ENCODE peak calls at places on chromosomes 13 and 19, in seven cellular contexts. One of them, this sample, is unnamed.
A peak's percentile ranks its signal among the peaks of the same experiment; 100 is the strongest.

GRCh38 chr19:33203529-33203928 is 9.4 kb downstream of the LRP3 start:
- DNase-seq in IMR-90: no peak
- DNase-seq in HepG2: no peak
- DNase-seq in neuronal stem cell: no peak
- DNase-seq in fibroblast of lung: no peak
- DNase-seq in H9: no peak
- DNase-seq in GM23248: no peak
- DNase-seq in this sample: no peak

GRCh38 chr13:110245421-110245899 is 61.5 kb downstream of the COL4A1 start:
- DNase-seq in IMR-90: peak; percentile 76
- DNase-seq in HepG2: no peak
- DNase-seq in neuronal stem cell: no peak
- DNase-seq in fibroblast of lung: peak; percentile 72
- DNase-seq in H9: no peak
- DNase-seq in GM23248: peak; percentile 68
- DNase-seq in this sample: no peak

GRCh38 chr13:64234255-64234654 is 2818.6 kb upstream of the PCDH20 start:
- DNase-seq in IMR-90: peak; percentile 65
- DNase-seq in HepG2: no peak
- DNase-seq in neuronal stem cell: no peak
- DNase-seq in fibroblast of lung: peak; percentile 89
- DNase-seq in H9: no peak
- DNase-seq in GM23248: no peak
- DNase-seq in this sample: no peak

GRCh38 chr13:95267662-95268369 is 33.4 kb downstream of the ABCC4 start:
- DNase-seq in IMR-90: peak; percentile 96
- DNase-seq in HepG2: peak; percentile 45
- DNase-seq in neuronal stem cell: no peak
- DNase-seq in fibroblast of lung: peak; percentile 91
- DNase-seq in H9: no peak
- DNase-seq in GM23248: peak; percentile 68
- DNase-seq in this sample: no peak

GRCh38 chr19:13022859-13023636 is 27.8 kb downstream of the NFIX start:
- DNase-seq in IMR-90: peak; percentile 95
- DNase-seq in HepG2: peak; percentile 79
- DNase-seq in neuronal stem cell: no peak
- DNase-seq in fibroblast of lung: peak; percentile 98
- DNase-seq in H9: peak; percentile 64
- DNase-seq in GM23248: peak; percentile 96
- DNase-seq in this sample: peak; percentile 77

GRCh38 chr13:46743191-46743590 is 53.8 kb downstream of the ESD start:
- DNase-seq in IMR-90: peak; percentile 31
- DNase-seq in HepG2: no peak
- DNase-seq in neuronal stem cell: no peak
- DNase-seq in fibroblast of lung: peak; percentile 61
- DNase-seq in H9: no peak
- DNase-seq in GM23248: no peak
- DNase-seq in this sample: no peak

GRCh38 chr13:102710261-102710679 is 15.4 kb upstream of the METTL21C start:
- DNase-seq in IMR-90: peak; percentile 13
- DNase-seq in HepG2: no peak
- DNase-seq in neuronal stem cell: no peak
- DNase-seq in fibroblast of lung: peak; percentile 51
- DNase-seq in H9: no peak
- DNase-seq in GM23248: peak; percentile 85
- DNase-seq in this sample: no peak

GRCh38 chr13:47420012-47420411 is 523.2 kb upstream of the HTR2A start:
- DNase-seq in IMR-90: peak; percentile 14
- DNase-seq in HepG2: no peak
- DNase-seq in neuronal stem cell: no peak
- DNase-seq in fibroblast of lung: no peak
- DNase-seq in H9: no peak
- DNase-seq in GM23248: peak; percentile 36
- DNase-seq in this sample: no peak

GRCh38 chr13:65613004-65613403 is 1617.1 kb downstream of the PCDH9 start:
- DNase-seq in IMR-90: no peak
- DNase-seq in HepG2: peak; percentile 2
- DNase-seq in neuronal stem cell: no peak
- DNase-seq in fibroblast of lung: no peak
- DNase-seq in H9: peak; percentile 33
- DNase-seq in GM23248: no peak
- DNase-seq in this sample: peak; percentile 7

GRCh38 chr13:37068962-37069361 is 9.5 kb upstream of the SUPT20H start:
- DNase-seq in IMR-90: peak; percentile 30
- DNase-seq in HepG2: no peak
- DNase-seq in neuronal stem cell: no peak
- DNase-seq in fibroblast of lung: peak; percentile 12
- DNase-seq in H9: no peak
- DNase-seq in GM23248: peak; percentile 44
- DNase-seq in this sample: no peak

DNA sequence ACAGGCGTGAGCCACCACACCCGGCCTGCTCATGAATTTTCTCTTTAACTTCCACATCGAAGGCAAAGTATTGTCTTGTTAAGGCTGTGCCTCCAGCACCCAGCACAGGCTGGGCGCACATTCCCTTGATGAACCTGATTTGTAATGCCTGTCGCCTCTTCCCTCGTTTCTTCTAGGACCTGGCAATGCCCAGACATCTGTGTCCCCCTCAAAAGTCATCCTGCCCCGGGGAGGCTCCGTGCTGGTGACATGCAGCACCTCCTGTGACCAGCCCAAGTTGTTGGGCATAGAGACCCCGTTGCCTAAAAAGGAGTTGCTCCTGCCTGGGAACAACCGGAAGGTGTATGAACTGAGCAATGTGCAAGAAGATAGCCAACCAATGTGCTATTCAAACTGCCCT is 3.7 kb downstream of the ICAM1 start:
- DNase-seq in IMR-90: no peak
- DNase-seq in HepG2: no peak
- DNase-seq in neuronal stem cell: no peak
- DNase-seq in fibroblast of lung: no peak
- DNase-seq in H9: no peak
- DNase-seq in GM23248: no peak
- DNase-seq in this sample: no peak
- H3K4me1 ChIP-seq in IMR-90: peaks cover 8% of the 10 kb centered on the region
- H3K4me1 ChIP-seq in HepG2: peaks cover 42% of the 10 kb centered on the region
- H3K4me1 ChIP-seq in neuronal stem cell: peaks cover 16% of the 10 kb centered on the region
- H3K4me1 ChIP-seq in fibroblast of lung: peaks cover 7% of the 10 kb centered on the region
- H3K4me1 ChIP-seq in H9: no peaks in the 10 kb centered on the region
- H3K4me1 ChIP-seq in GM23248: no peaks in the 10 kb centered on the region
- H3K4me1 ChIP-seq in this sample: no peaks in the 10 kb centered on the region

DNA sequence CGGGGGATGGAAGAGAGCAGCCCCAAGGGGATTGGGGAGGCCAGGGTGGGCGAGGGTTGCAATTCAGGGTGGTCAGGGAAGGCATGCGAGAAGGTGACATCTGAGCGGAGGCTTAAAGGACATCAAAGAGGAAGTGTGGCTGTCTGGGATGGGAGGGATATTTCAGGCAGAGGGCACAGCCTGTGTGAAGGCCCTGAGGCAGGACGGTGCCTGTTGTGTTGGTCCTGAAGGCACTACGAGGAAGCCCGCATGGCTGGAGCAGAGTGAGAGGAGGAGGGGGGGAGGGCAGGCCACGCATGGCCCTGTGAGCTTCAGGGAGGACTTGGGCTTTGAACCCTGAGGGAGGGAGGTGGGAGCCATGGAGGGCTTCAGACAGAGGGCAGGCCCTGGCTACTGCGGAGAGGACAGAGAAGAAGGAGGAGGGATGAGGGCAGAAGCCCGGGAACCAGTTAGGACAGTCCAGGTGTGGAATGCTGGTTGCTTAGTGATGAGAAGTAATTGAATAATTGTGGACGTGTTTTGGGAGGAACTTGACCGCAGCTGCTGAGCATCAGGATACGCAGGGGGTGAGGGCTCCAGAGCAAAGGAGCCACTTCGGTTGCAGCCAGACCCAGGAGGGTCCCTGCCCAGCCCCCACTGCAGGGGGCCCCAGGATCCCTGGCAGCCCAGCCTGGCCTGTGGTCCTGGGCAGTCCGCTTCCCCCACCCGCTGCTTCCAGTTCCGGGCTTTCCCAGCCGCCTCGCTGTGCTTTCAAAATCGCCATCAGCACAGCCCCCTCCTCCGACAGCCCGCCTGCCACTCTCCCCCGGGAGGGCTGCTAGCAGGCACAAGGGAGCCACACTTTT is 6.2 kb downstream of the TLE6 start:
- DNase-seq in IMR-90: peak; percentile 7
- DNase-seq in HepG2: no peak
- DNase-seq in neuronal stem cell: no peak
- DNase-seq in fibroblast of lung: peak; percentile 78
- DNase-seq in H9: peak; percentile 92
- DNase-seq in GM23248: peak; percentile 56
- DNase-seq in this sample: peak; percentile 92
- H2AFZ ChIP-seq in IMR-90: peak overlapping the region; percentile 88
- H2AFZ ChIP-seq in HepG2: no peak overlapping the region
- H2AFZ ChIP-seq in neuronal stem cell: peak overlapping the region; percentile 84
- H2AFZ ChIP-seq in fibroblast of lung: peak overlapping the region; percentile 65
- H2AFZ ChIP-seq in H9: no peak overlapping the region
- H2AFZ ChIP-seq in GM23248: peak overlapping the region; percentile 60
- H2AFZ ChIP-seq in this sample: no peak overlapping the region

GRCh38 chr19:46955813-46956371 is 63.7 kb upstream of the NPAS1 start:
- DNase-seq in IMR-90: no peak
- DNase-seq in HepG2: no peak
- DNase-seq in neuronal stem cell: no peak
- DNase-seq in fibroblast of lung: no peak
- DNase-seq in H9: no peak
- DNase-seq in GM23248: no peak
- DNase-seq in this sample: no peak

GRCh38 chr19:46954502-46955004 is 65.1 kb upstream of the NPAS1 start:
- DNase-seq in IMR-90: no peak
- DNase-seq in HepG2: peak; percentile 92
- DNase-seq in neuronal stem cell: no peak
- DNase-seq in fibroblast of lung: no peak
- DNase-seq in H9: no peak
- DNase-seq in GM23248: no peak
- DNase-seq in this sample: no peak

GRCh38 chr19:46953955-46954501 is 65.6 kb upstream of the NPAS1 start:
- DNase-seq in IMR-90: no peak
- DNase-seq in HepG2: peak; percentile 30
- DNase-seq in neuronal stem cell: no peak
- DNase-seq in fibroblast of lung: no peak
- DNase-seq in H9: no peak
- DNase-seq in GM23248: no peak
- DNase-seq in this sample: no peak

GRCh38 chr19:46952874-46953273 is 66.8 kb upstream of the NPAS1 start:
- DNase-seq in IMR-90: no peak
- DNase-seq in HepG2: no peak
- DNase-seq in neuronal stem cell: no peak
- DNase-seq in fibroblast of lung: no peak
- DNase-seq in H9: no peak
- DNase-seq in GM23248: no peak
- DNase-seq in this sample: no peak

GRCh38 chr19:46955114-46955812 is 64.4 kb upstream of the NPAS1 start:
- DNase-seq in IMR-90: peak; percentile 52
- DNase-seq in HepG2: peak; percentile 27
- DNase-seq in neuronal stem cell: no peak
- DNase-seq in fibroblast of lung: peak; percentile 69
- DNase-seq in H9: no peak
- DNase-seq in GM23248: peak; percentile 74
- DNase-seq in this sample: no peak
- H3K4me1 ChIP-seq in IMR-90: peaks cover 33% of the 10 kb centered on the region
- H3K4me1 ChIP-seq in HepG2: peaks cover 96% of the 10 kb centered on the region
- H3K4me1 ChIP-seq in neuronal stem cell: no peaks in the 10 kb centered on the region
- H3K4me1 ChIP-seq in fibroblast of lung: peaks cover 20% of the 10 kb centered on the region
- H3K4me1 ChIP-seq in H9: no peaks in the 10 kb centered on the region
- H3K4me1 ChIP-seq in GM23248: peaks cover 50% of the 10 kb centered on the region
- H3K4me1 ChIP-seq in this sample: peaks cover 9% of the 10 kb centered on the region

GRCh38 chr19:34984287-34984686 is 15.8 kb upstream of the GRAMD1A start:
- DNase-seq in IMR-90: no peak
- DNase-seq in HepG2: no peak
- DNase-seq in neuronal stem cell: no peak
- DNase-seq in fibroblast of lung: no peak
- DNase-seq in H9: no peak
- DNase-seq in GM23248: no peak
- DNase-seq in this sample: no peak

GRCh38 chr19:34983786-34984185 is 16.3 kb upstream of the GRAMD1A start:
- DNase-seq in IMR-90: no peak
- DNase-seq in HepG2: no peak
- DNase-seq in neuronal stem cell: no peak
- DNase-seq in fibroblast of lung: no peak
- DNase-seq in H9: no peak
- DNase-seq in GM23248: no peak
- DNase-seq in this sample: no peak

GRCh38 chr19:34979819-34980640 is 16.0 kb upstream of the ZNF792 start:
- DNase-seq in IMR-90: no peak
- DNase-seq in HepG2: no peak
- DNase-seq in neuronal stem cell: no peak
- DNase-seq in fibroblast of lung: no peak
- DNase-seq in H9: no peak
- DNase-seq in GM23248: no peak
- DNase-seq in this sample: no peak

GRCh38 chr19:34985249-34986022 is 14.7 kb upstream of the GRAMD1A start:
- DNase-seq in IMR-90: peak; percentile 24
- DNase-seq in HepG2: no peak
- DNase-seq in neuronal stem cell: no peak
- DNase-seq in fibroblast of lung: peak; percentile 43
- DNase-seq in H9: peak; percentile 67
- DNase-seq in GM23248: peak; percentile 28
- DNase-seq in this sample: peak; percentile 38

GRCh38 chr19:34982275-34982674 is 17.8 kb upstream of the GRAMD1A start:
- DNase-seq in IMR-90: no peak
- DNase-seq in HepG2: no peak
- DNase-seq in neuronal stem cell: no peak
- DNase-seq in fibroblast of lung: no peak
- DNase-seq in H9: no peak
- DNase-seq in GM23248: no peak
- DNase-seq in this sample: no peak
- H2AFZ ChIP-seq in IMR-90: no peak overlapping the region
- H2AFZ ChIP-seq in HepG2: no peak overlapping the region
- H2AFZ ChIP-seq in neuronal stem cell: no peak overlapping the region
- H2AFZ ChIP-seq in fibroblast of lung: no peak overlapping the region
- H2AFZ ChIP-seq in H9: no peak overlapping the region
- H2AFZ ChIP-seq in GM23248: no peak overlapping the region
- H2AFZ ChIP-seq in this sample: no peak overlapping the region

DNA sequence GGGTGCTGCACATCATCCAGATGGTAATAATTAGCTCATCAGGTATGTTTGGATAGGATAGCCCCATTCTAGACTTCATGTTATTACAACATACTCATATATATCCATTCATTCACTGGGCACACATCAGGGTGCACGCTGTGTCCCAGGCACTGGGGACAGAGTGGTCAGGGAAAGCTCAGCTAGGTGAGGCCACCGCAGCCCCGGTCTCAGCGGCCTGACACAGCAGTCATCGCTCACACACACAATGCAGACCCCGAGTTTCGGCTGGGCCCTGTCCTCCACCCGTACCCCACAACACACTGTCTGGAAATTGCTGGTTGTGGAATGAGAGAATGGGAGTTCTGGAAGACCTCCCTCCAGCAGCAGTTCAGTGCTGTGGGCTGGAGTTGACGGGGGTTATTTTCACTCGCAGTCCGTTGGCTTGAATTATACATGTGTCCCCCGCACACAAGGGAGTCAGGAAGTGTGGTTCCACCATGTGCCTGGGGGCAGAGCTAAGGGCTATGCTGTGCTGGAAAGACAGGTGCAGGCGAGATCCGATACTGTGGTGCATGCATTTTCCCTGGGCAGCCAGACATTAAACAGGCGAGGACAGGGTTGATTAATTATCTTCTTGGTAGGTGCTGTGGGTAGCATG is 257.6 kb downstream of the TEX29 start:
- DNase-seq in IMR-90: no peak
- DNase-seq in HepG2: no peak
- DNase-seq in neuronal stem cell: no peak
- DNase-seq in fibroblast of lung: no peak
- DNase-seq in H9: no peak
- DNase-seq in GM23248: no peak
- DNase-seq in this sample: no peak
- H3K4me1 ChIP-seq in IMR-90: no peaks in the 10 kb centered on the region
- H3K4me1 ChIP-seq in HepG2: no peaks in the 10 kb centered on the region
- H3K4me1 ChIP-seq in neuronal stem cell: no peaks in the 10 kb centered on the region
- H3K4me1 ChIP-seq in fibroblast of lung: no peaks in the 10 kb centered on the region
- H3K4me1 ChIP-seq in H9: no peaks in the 10 kb centered on the region
- H3K4me1 ChIP-seq in GM23248: no peaks in the 10 kb centered on the region
- H3K4me1 ChIP-seq in this sample: no peaks in the 10 kb centered on the region

GRCh38 chr13:27005976-27006518 is 165.6 kb downstream of the USP12 start:
- DNase-seq in IMR-90: no peak
- DNase-seq in HepG2: no peak
- DNase-seq in neuronal stem cell: no peak
- DNase-seq in fibroblast of lung: no peak
- DNase-seq in H9: peak; percentile 23
- DNase-seq in GM23248: no peak
- DNase-seq in this sample: no peak
- H2AFZ ChIP-seq in IMR-90: peak overlapping the region; percentile 4
- H2AFZ ChIP-seq in HepG2: no peak overlapping the region
- H2AFZ ChIP-seq in neuronal stem cell: peak overlapping the region; percentile 60
- H2AFZ ChIP-seq in fibroblast of lung: no peak overlapping the region
- H2AFZ ChIP-seq in H9: no peak overlapping the region
- H2AFZ ChIP-seq in GM23248: peak overlapping the region; percentile 88
- H2AFZ ChIP-seq in this sample: no peak overlapping the region

This sample was measured in neural progenitor cell.